ENCODE peak calls at places on chromosomes 1 and 21, in ten cellular contexts. One of them, this sample, is unnamed.

GRCh38 chr1:118250232-118250631 is 65.2 kb upstream of the SPAG17 start:
- DNase-seq in tibial artery: no peak
- DNase-seq in choroid plexus epithelial cell: no peak
- DNase-seq in stomach: no peak
- DNase-seq in ovary: no peak
- DNase-seq in PC-3: no peak
- DNase-seq in progenitor cell of endocrine pancreas: no peak
- DNase-seq in fibroblast of pulmonary artery: peak
- DNase-seq in colonic mucosa: no peak
- DNase-seq in BJ: no peak
- DNase-seq in this sample: no peak

GRCh38 chr21:34885636-34886553 is 163.2 kb downstream of the RUNX1 start:
- DNase-seq in tibial artery: no peak
- DNase-seq in choroid plexus epithelial cell: no peak
- DNase-seq in stomach: no peak
- DNase-seq in ovary: peak
- DNase-seq in PC-3: peak
- DNase-seq in progenitor cell of endocrine pancreas: no peak
- DNase-seq in fibroblast of pulmonary artery: peak
- DNase-seq in colonic mucosa: peak
- DNase-seq in BJ: no peak
- DNase-seq in this sample: no peak

GRCh38 chr1:229000187-229000586 is 264.9 kb downstream of the RHOU start:
- DNase-seq in tibial artery: no peak
- DNase-seq in choroid plexus epithelial cell: no peak
- DNase-seq in stomach: no peak
- DNase-seq in ovary: no peak
- DNase-seq in PC-3: no peak
- DNase-seq in progenitor cell of endocrine pancreas: no peak
- DNase-seq in fibroblast of pulmonary artery: no peak
- DNase-seq in colonic mucosa: no peak
- DNase-seq in BJ: no peak
- DNase-seq in this sample: no peak

GRCh38 chr1:22717038-22717758 is 6.6 kb downstream of the EPHB2 start:
- DNase-seq in tibial artery: no peak
- DNase-seq in choroid plexus epithelial cell: no peak
- DNase-seq in stomach: peak
- DNase-seq in ovary: no peak
- DNase-seq in PC-3: peak
- DNase-seq in progenitor cell of endocrine pancreas: no peak
- DNase-seq in fibroblast of pulmonary artery: no peak
- DNase-seq in colonic mucosa: peak
- DNase-seq in BJ: no peak
- DNase-seq in this sample: no peak

GRCh38 chr21:43865471-43866181 is 603 bp downstream of the AGPAT3 start:
- DNase-seq in tibial artery: no peak
- DNase-seq in choroid plexus epithelial cell: peak
- DNase-seq in stomach: peak
- DNase-seq in ovary: peak
- DNase-seq in PC-3: peak
- DNase-seq in progenitor cell of endocrine pancreas: no peak
- DNase-seq in fibroblast of pulmonary artery: peak
- DNase-seq in colonic mucosa: peak
- DNase-seq in BJ: no peak
- DNase-seq in this sample: peak

GRCh38 chr1:62175568-62176179 is 19.0 kb upstream of the L1TD1 start:
- DNase-seq in tibial artery: no peak
- DNase-seq in choroid plexus epithelial cell: peak
- DNase-seq in stomach: peak
- DNase-seq in ovary: peak
- DNase-seq in PC-3: peak
- DNase-seq in progenitor cell of endocrine pancreas: no peak
- DNase-seq in fibroblast of pulmonary artery: peak
- DNase-seq in colonic mucosa: peak
- DNase-seq in BJ: peak
- DNase-seq in this sample: peak

GRCh38 chr1:155003766-155004351 is 1.3 kb downstream of the ZBTB7B start:
- DNase-seq in tibial artery: peak
- DNase-seq in choroid plexus epithelial cell: peak
- DNase-seq in stomach: peak
- DNase-seq in ovary: peak
- DNase-seq in PC-3: peak
- DNase-seq in progenitor cell of endocrine pancreas: no peak
- DNase-seq in fibroblast of pulmonary artery: no peak
- DNase-seq in colonic mucosa: peak
- DNase-seq in BJ: no peak
- DNase-seq in this sample: no peak

GRCh38 chr1:204410764-204411450 is 710 bp downstream of the PPP1R15B start:
- DNase-seq in tibial artery: peak
- DNase-seq in choroid plexus epithelial cell: peak
- DNase-seq in stomach: peak
- DNase-seq in ovary: peak
- DNase-seq in PC-3: peak
- DNase-seq in progenitor cell of endocrine pancreas: no peak
- DNase-seq in fibroblast of pulmonary artery: peak
- DNase-seq in colonic mucosa: peak
- DNase-seq in BJ: no peak
- DNase-seq in this sample: peak

GRCh38 chr1:239387304-239388231 is 1.2 kb downstream of the CHRM3 start:
- DNase-seq in tibial artery: no peak
- DNase-seq in choroid plexus epithelial cell: no peak
- DNase-seq in stomach: peak
- DNase-seq in ovary: peak
- DNase-seq in PC-3: peak
- DNase-seq in progenitor cell of endocrine pancreas: peak
- DNase-seq in fibroblast of pulmonary artery: no peak
- DNase-seq in colonic mucosa: peak
- DNase-seq in BJ: no peak
- DNase-seq in this sample: no peak

GRCh38 chr1:239388578-239388977 is 2.2 kb downstream of the CHRM3 start:
- DNase-seq in tibial artery: no peak
- DNase-seq in choroid plexus epithelial cell: no peak
- DNase-seq in stomach: no peak
- DNase-seq in ovary: no peak
- DNase-seq in PC-3: no peak
- DNase-seq in progenitor cell of endocrine pancreas: no peak
- DNase-seq in fibroblast of pulmonary artery: no peak
- DNase-seq in colonic mucosa: no peak
- DNase-seq in BJ: no peak
- DNase-seq in this sample: no peak

GRCh38 chr1:239389703-239390102 is 3.3 kb downstream of the CHRM3 start:
- DNase-seq in tibial artery: no peak
- DNase-seq in choroid plexus epithelial cell: no peak
- DNase-seq in stomach: no peak
- DNase-seq in ovary: no peak
- DNase-seq in PC-3: peak
- DNase-seq in progenitor cell of endocrine pancreas: no peak
- DNase-seq in fibroblast of pulmonary artery: no peak
- DNase-seq in colonic mucosa: no peak
- DNase-seq in BJ: no peak
- DNase-seq in this sample: no peak

GRCh38 chr1:239383714-239384113 is 2.7 kb upstream of the CHRM3 start:
- DNase-seq in tibial artery: no peak
- DNase-seq in choroid plexus epithelial cell: no peak
- DNase-seq in stomach: no peak
- DNase-seq in ovary: no peak
- DNase-seq in PC-3: no peak
- DNase-seq in progenitor cell of endocrine pancreas: no peak
- DNase-seq in fibroblast of pulmonary artery: no peak
- DNase-seq in colonic mucosa: no peak
- DNase-seq in BJ: no peak
- DNase-seq in this sample: no peak

DNA sequence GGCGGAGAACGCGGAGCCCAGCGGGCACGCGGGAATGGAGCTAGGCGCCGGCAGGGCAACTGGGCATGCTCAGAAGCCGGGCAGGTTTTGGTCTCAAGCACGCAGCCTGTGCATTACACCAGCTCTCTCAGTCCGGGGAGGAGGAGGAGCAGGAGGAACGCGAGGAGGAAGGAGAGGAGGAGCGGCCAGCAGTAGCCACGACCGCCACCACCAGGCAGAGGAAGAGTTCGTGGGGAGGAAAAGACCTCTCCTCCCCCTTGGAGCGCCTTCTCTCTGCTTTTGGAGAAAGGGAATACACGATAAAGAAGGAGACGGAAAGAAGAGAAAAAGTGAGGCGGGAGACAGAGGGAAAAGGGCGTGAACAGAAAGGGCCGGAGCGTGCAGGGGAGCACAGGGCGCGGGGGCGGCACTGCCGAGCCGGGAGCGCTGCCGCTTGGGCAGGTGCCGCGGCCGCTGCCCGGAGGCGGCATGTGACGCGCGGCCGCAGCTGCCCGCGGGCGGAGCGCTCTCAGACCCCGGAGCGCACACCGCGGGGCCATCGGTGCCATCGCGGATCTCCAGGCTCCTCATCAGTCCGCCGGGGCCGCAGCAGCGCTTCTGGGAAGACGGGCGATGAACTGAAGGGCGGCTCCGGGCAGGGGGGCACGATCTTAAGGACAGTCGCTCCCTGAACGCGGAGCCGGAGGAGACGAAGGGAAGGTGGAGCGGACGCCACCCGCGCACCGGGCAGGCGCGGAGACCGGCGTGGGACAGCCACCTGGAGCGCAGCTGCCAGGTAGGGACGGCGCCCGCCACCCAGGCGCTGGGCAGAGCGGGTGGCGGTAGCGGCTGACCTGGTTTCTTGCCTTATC is at the start of gene CHRM3:
- DNase-seq in tibial artery: peak
- DNase-seq in choroid plexus epithelial cell: no peak
- DNase-seq in stomach: peak
- DNase-seq in ovary: peak
- DNase-seq in PC-3: peak
- DNase-seq in progenitor cell of endocrine pancreas: peak
- DNase-seq in fibroblast of pulmonary artery: no peak
- DNase-seq in colonic mucosa: peak
- DNase-seq in BJ: peak
- DNase-seq in this sample: no peak
- TF ChIP-seq CTCF in tibial artery: no peak
- TF ChIP-seq CTCF in choroid plexus epithelial cell: no peak
- TF ChIP-seq CTCF in stomach: peak
- TF ChIP-seq CTCF in ovary: peak
- TF ChIP-seq CTCF in PC-3: peak
- TF ChIP-seq CTCF in progenitor cell of endocrine pancreas: peak
- TF ChIP-seq CTCF in fibroblast of pulmonary artery: no peak
- TF ChIP-seq CTCF in colonic mucosa: no peak
- TF ChIP-seq CTCF in BJ: peak
- TF ChIP-seq CTCF in this sample: no peak

GRCh38 chr1:156117414-156118174 is 3.1 kb downstream of the LMNA start:
- DNase-seq in tibial artery: no peak
- DNase-seq in choroid plexus epithelial cell: no peak
- DNase-seq in stomach: no peak
- DNase-seq in ovary: no peak
- DNase-seq in PC-3: peak
- DNase-seq in progenitor cell of endocrine pancreas: no peak
- DNase-seq in fibroblast of pulmonary artery: no peak
- DNase-seq in colonic mucosa: no peak
- DNase-seq in BJ: no peak
- DNase-seq in this sample: no peak

GRCh38 chr1:156118175-156118868 is 3.8 kb downstream of the LMNA start:
- DNase-seq in tibial artery: peak
- DNase-seq in choroid plexus epithelial cell: no peak
- DNase-seq in stomach: peak
- DNase-seq in ovary: peak
- DNase-seq in PC-3: peak
- DNase-seq in progenitor cell of endocrine pancreas: no peak
- DNase-seq in fibroblast of pulmonary artery: no peak
- DNase-seq in colonic mucosa: peak
- DNase-seq in BJ: no peak
- DNase-seq in this sample: no peak

GRCh38 chr1:156121441-156121840 is 6.9 kb downstream of the LMNA start:
- DNase-seq in tibial artery: no peak
- DNase-seq in choroid plexus epithelial cell: no peak
- DNase-seq in stomach: no peak
- DNase-seq in ovary: no peak
- DNase-seq in PC-3: no peak
- DNase-seq in progenitor cell of endocrine pancreas: no peak
- DNase-seq in fibroblast of pulmonary artery: no peak
- DNase-seq in colonic mucosa: no peak
- DNase-seq in BJ: no peak
- DNase-seq in this sample: no peak

GRCh38 chr1:156120318-156120717 is 5.8 kb downstream of the LMNA start:
- DNase-seq in tibial artery: no peak
- DNase-seq in choroid plexus epithelial cell: no peak
- DNase-seq in stomach: no peak
- DNase-seq in ovary: no peak
- DNase-seq in PC-3: no peak
- DNase-seq in progenitor cell of endocrine pancreas: no peak
- DNase-seq in fibroblast of pulmonary artery: no peak
- DNase-seq in colonic mucosa: no peak
- DNase-seq in BJ: no peak
- DNase-seq in this sample: no peak

GRCh38 chr1:156119503-156120209 is 5.1 kb downstream of the LMNA start:
- DNase-seq in tibial artery: peak
- DNase-seq in choroid plexus epithelial cell: peak
- DNase-seq in stomach: no peak
- DNase-seq in ovary: no peak
- DNase-seq in PC-3: peak
- DNase-seq in progenitor cell of endocrine pancreas: no peak
- DNase-seq in fibroblast of pulmonary artery: peak
- DNase-seq in colonic mucosa: peak
- DNase-seq in BJ: no peak
- DNase-seq in this sample: no peak
- TF ChIP-seq CTCF in tibial artery: no peak
- TF ChIP-seq CTCF in choroid plexus epithelial cell: peak
- TF ChIP-seq CTCF in stomach: no peak
- TF ChIP-seq CTCF in ovary: no peak
- TF ChIP-seq CTCF in PC-3: no peak
- TF ChIP-seq CTCF in progenitor cell of endocrine pancreas: no peak
- TF ChIP-seq CTCF in fibroblast of pulmonary artery: no peak
- TF ChIP-seq CTCF in colonic mucosa: no peak
- TF ChIP-seq CTCF in BJ: peak
- TF ChIP-seq CTCF in this sample: no peak

GRCh38 chr1:177779325-177779965 is 190.4 kb downstream of the SEC16B start:
- DNase-seq in tibial artery: no peak
- DNase-seq in choroid plexus epithelial cell: no peak
- DNase-seq in stomach: no peak
- DNase-seq in ovary: no peak
- DNase-seq in PC-3: no peak
- DNase-seq in progenitor cell of endocrine pancreas: no peak
- DNase-seq in fibroblast of pulmonary artery: no peak
- DNase-seq in colonic mucosa: no peak
- DNase-seq in BJ: no peak
- DNase-seq in this sample: no peak

GRCh38 chr1:177783052-177783451 is 186.8 kb downstream of the SEC16B start:
- DNase-seq in tibial artery: no peak
- DNase-seq in choroid plexus epithelial cell: no peak
- DNase-seq in stomach: no peak
- DNase-seq in ovary: no peak
- DNase-seq in PC-3: no peak
- DNase-seq in progenitor cell of endocrine pancreas: no peak
- DNase-seq in fibroblast of pulmonary artery: no peak
- DNase-seq in colonic mucosa: no peak
- DNase-seq in BJ: no peak
- DNase-seq in this sample: no peak

GRCh38 chr1:177784394-177784793 is 185.5 kb downstream of the SEC16B start:
- DNase-seq in tibial artery: no peak
- DNase-seq in choroid plexus epithelial cell: no peak
- DNase-seq in stomach: no peak
- DNase-seq in ovary: no peak
- DNase-seq in PC-3: no peak
- DNase-seq in progenitor cell of endocrine pancreas: no peak
- DNase-seq in fibroblast of pulmonary artery: no peak
- DNase-seq in colonic mucosa: no peak
- DNase-seq in BJ: no peak
- DNase-seq in this sample: no peak

GRCh38 chr1:177780096-177780700 is 189.7 kb downstream of the SEC16B start:
- DNase-seq in tibial artery: no peak
- DNase-seq in choroid plexus epithelial cell: peak
- DNase-seq in stomach: no peak
- DNase-seq in ovary: no peak
- DNase-seq in PC-3: peak
- DNase-seq in progenitor cell of endocrine pancreas: no peak
- DNase-seq in fibroblast of pulmonary artery: peak
- DNase-seq in colonic mucosa: no peak
- DNase-seq in BJ: no peak
- DNase-seq in this sample: peak
- TF ChIP-seq CTCF in tibial artery: peak
- TF ChIP-seq CTCF in choroid plexus epithelial cell: peak
- TF ChIP-seq CTCF in stomach: peak
- TF ChIP-seq CTCF in ovary: no peak
- TF ChIP-seq CTCF in PC-3: peak
- TF ChIP-seq CTCF in progenitor cell of endocrine pancreas: peak
- TF ChIP-seq CTCF in fibroblast of pulmonary artery: peak
- TF ChIP-seq CTCF in colonic mucosa: peak
- TF ChIP-seq CTCF in BJ: peak
- TF ChIP-seq CTCF in this sample: peak

GRCh38 chr1:39167632-39168209 is 36.8 kb upstream of the MACF1 start:
- DNase-seq in tibial artery: no peak
- DNase-seq in choroid plexus epithelial cell: peak
- DNase-seq in stomach: no peak
- DNase-seq in ovary: peak
- DNase-seq in PC-3: no peak
- DNase-seq in progenitor cell of endocrine pancreas: no peak
- DNase-seq in fibroblast of pulmonary artery: peak
- DNase-seq in colonic mucosa: no peak
- DNase-seq in BJ: no peak
- DNase-seq in this sample: no peak
- TF ChIP-seq CTCF in tibial artery: no peak
- TF ChIP-seq CTCF in choroid plexus epithelial cell: no peak
- TF ChIP-seq CTCF in stomach: no peak
- TF ChIP-seq CTCF in ovary: no peak
- TF ChIP-seq CTCF in PC-3: no peak
- TF ChIP-seq CTCF in progenitor cell of endocrine pancreas: no peak
- TF ChIP-seq CTCF in fibroblast of pulmonary artery: no peak
- TF ChIP-seq CTCF in colonic mucosa: no peak
- TF ChIP-seq CTCF in BJ: no peak
- TF ChIP-seq CTCF in this sample: no peak